ENCODE peak calls at places on chromosome 16, in five cellular contexts. D is breast epithelium, A is Peyer's patch, P is heart left ventricle, H is esophagus squamous epithelium. U is an unnamed sample. For H3K36me3, the result is how much of the 10 kb centered on the place peaks cover.

GRCh38 chr16:73206306-73206705 is 158.4 kb upstream of the ZFHX3 start:
- DNase-seq in D (no peak), A (no peak), P (no peak), H (no peak), U (no peak)

GRCh38 chr16:75305364-75306101 is 54.1 kb upstream of the BCAR1 start:
- DNase-seq in D (peak), A (peak), P (no peak), H (no peak), U (peak)

GRCh38 chr16:10979717-10980601 is 35.6 kb downstream of the CLEC16A start:
- DNase-seq in D (peak), A (no peak), P (no peak), H (no peak), U (peak)

GRCh38 chr16:57591086-57591869 is 37.2 kb upstream of the ADGRG1 start:
- DNase-seq in D (peak), A (peak), P (peak), H (no peak), U (peak)

GRCh38 chr16:18789515-18789849 is 652 bp downstream of the RPS15A start:
- DNase-seq in D (no peak), A (no peak), P (no peak), H (no peak), U (no peak)

GRCh38 chr16:66409156-66409555 is 17.9 kb upstream of the BEAN1 start:
- DNase-seq in D (no peak), A (no peak), P (no peak), H (no peak), U (no peak)

GRCh38 chr16:87435399-87436224 is 43.5 kb downstream of the MAP1LC3B start:
- DNase-seq in D (no peak), A (no peak), P (no peak), H (no peak), U (no peak)

GRCh38 chr16:79328327-79329162 is 272.0 kb downstream of the MAF start:
- DNase-seq in D (no peak), A (no peak), P (no peak), H (no peak), U (no peak)

GRCh38 chr16:78490431-78490830 is 391.0 kb downstream of the WWOX start:
- DNase-seq in D (no peak), A (no peak), P (no peak), H (no peak), U (no peak)

GRCh38 chr16:30356401-30357084 is 1.4 kb upstream of the CD2BP2 start:
- DNase-seq in D (no peak), A (no peak), P (no peak), H (no peak), U (no peak)

GRCh38 chr16:54633943-54634362 is 296.7 kb upstream of the IRX5 start:
- DNase-seq in D (no peak), A (no peak), P (no peak), H (no peak), U (peak)

GRCh38 chr16:11349599-11350276 is 4.5 kb downstream of the RMI2 start:
- DNase-seq in D (no peak), A (no peak), P (peak), H (no peak), U (peak)

GRCh38 chr16:55955439-55955838 is 80.3 kb upstream of the CES5A start:
- DNase-seq in D (no peak), A (no peak), P (no peak), H (no peak), U (no peak)

GRCh38 chr16:79286646-79287423 is 313.7 kb downstream of the MAF start:
- DNase-seq in D (no peak), A (peak), P (peak), H (no peak), U (peak)

GRCh38 chr16:14423344-14423743 is 206.7 kb downstream of the PARN start:
- DNase-seq in D (no peak), A (no peak), P (no peak), H (no peak), U (no peak)

GRCh38 chr16:67959930-67960329 is 8.5 kb downstream of the SLC12A4 start:
- DNase-seq in D (no peak), A (no peak), P (no peak), H (no peak), U (no peak)

GRCh38 chr16:66948034-66948821 is 12.8 kb upstream of the CES3 start:
- DNase-seq in D (no peak), A (no peak), P (peak), H (no peak), U (no peak)

GRCh38 chr16:70252355-70252988 is 732 bp upstream of the EXOSC6 start:
- DNase-seq in D (no peak), A (no peak), P (no peak), H (no peak), U (no peak)

GRCh38 chr16:67936124-67936875 is at the start of gene PSMB10:
- DNase-seq in D (no peak), A (no peak), P (no peak), H (peak), U (peak)

GRCh38 chr16:84947022-84947421 is 64.3 kb downstream of the ZDHHC7 start:
- DNase-seq in D (no peak), A (no peak), P (no peak), H (no peak), U (peak)

GRCh38 chr16:57637424-57637823 is 9.0 kb downstream of the ADGRG1 start:
- DNase-seq in D (no peak), A (no peak), P (no peak), H (no peak), U (no peak)

GRCh38 chr16:57563487-57563750 is 21.0 kb downstream of the ADGRG5 start:
- DNase-seq in D (no peak), A (no peak), P (no peak), H (no peak), U (no peak)

GRCh38 chr16:67967956-67968439 is 439 bp downstream of the SLC12A4 start:
- DNase-seq in D (no peak), A (no peak), P (peak), H (no peak), U (no peak)

GRCh38 chr16:10641953-10642949 is 52.5 kb downstream of the TEKT5 start:
- DNase-seq in D (no peak), A (no peak), P (no peak), H (no peak), U (no peak)

GRCh38 chr16:87463722-87464690 is 28.8 kb downstream of the ZCCHC14 start:
- DNase-seq in D (no peak), A (no peak), P (no peak), H (no peak), U (no peak)

GRCh38 chr16:48054881-48055601 is 100.8 kb downstream of the ABCC12 start:
- DNase-seq in D (no peak), A (no peak), P (no peak), H (no peak), U (peak)

GRCh38 chr16:78434401-78434800 is 334.9 kb downstream of the WWOX start:
- DNase-seq in D (no peak), A (no peak), P (no peak), H (no peak), U (no peak)

GRCh38 chr16:86307518-86307903 is 202.8 kb upstream of the FOXF1 start:
- DNase-seq in D (no peak), A (no peak), P (no peak), H (no peak), U (no peak)

GRCh38 chr16:1923299-1924034 is 5.3 kb upstream of the HS3ST6 start:
- DNase-seq in D (no peak), A (no peak), P (peak), H (no peak), U (no peak)

GRCh38 chr16:46743232-46743719 is 4.9 kb downstream of the MYLK3 start:
- DNase-seq in D (no peak), A (peak), P (no peak), H (no peak), U (no peak)

GRCh38 chr16:75249441-75249840 is 2.0 kb downstream of the BCAR1 start:
- DNase-seq in D (no peak), A (no peak), P (no peak), H (no peak), U (no peak)

DNA sequence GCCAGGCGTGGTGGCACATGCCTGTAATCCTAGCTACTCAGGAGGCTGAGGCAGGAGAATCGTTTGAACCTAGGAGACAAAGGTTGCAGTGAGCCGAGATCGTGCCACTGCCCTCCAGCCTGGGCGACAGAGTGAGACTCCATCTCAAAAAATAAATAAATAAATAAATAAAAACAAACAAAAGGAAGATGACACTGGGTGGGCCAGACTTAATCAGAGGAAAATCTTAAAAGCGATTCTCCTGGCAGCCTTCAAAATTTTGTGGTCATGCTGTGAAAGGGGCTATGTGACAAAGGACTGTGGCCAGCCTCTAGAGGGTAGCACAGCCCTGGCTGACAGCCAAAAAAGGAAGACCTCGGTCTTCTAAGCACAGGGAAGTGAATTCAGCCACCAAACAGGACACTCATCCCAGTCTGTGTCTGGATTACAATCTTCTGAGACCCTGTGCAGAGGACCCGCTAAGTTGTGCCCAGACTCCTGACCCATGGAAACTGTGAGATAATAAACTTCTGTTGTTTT is 391.1 kb downstream of the CNTNAP4 start:
- DNase-seq in D (no peak), A (no peak), P (peak), H (no peak), U (no peak)
- TF ChIP-seq CTCF in D (no peak), A (no peak), P (no peak), H (no peak), U (no peak)

DNA sequence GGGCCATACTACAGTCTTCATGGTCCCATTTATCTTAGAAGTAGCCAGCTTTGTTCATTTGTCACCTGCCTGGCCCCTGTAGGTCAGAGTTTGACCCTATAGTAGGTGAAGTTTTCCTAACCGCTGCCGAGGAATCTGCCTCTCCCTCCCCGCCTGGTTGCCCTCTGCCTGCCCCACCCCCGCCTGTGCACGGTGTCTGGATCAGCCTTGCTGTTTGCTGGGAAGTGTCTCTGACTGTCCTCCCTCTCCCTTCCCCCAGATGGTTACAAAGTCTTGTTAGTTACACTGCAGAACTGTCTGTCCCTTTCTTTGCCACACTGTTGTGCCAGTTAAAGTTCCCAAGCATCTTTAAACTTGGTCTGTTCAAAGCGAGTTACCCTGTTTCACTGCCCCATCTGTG is 5.7 kb downstream of the UBFD1 start:
- DNase-seq in D (no peak), A (no peak), P (no peak), H (no peak), U (no peak)
- H3K36me3 ChIP-seq in D (under half), A (half or more), P (half or more), H (half or more), U (under half)

GRCh38 chr16:3106205-3106928 is 6.0 kb upstream of the ZNF205 start:
- DNase-seq in D (peak), A (peak), P (peak), H (peak), U (peak)
- TF ChIP-seq POLR2A in D (peak), A (no peak), P (no peak), H (no peak), U (peak)

GRCh38 chr16:80946481-80946880 is 60.2 kb downstream of the CMC2 start:
- DNase-seq in D (no peak), A (no peak), P (no peak), H (no peak), U (no peak)

GRCh38 chr16:80947239-80947638 is 59.4 kb downstream of the CMC2 start:
- DNase-seq in D (no peak), A (no peak), P (no peak), H (no peak), U (no peak)

GRCh38 chr16:80954985-80955384 is 51.7 kb downstream of the CMC2 start:
- DNase-seq in D (no peak), A (no peak), P (no peak), H (no peak), U (no peak)

GRCh38 chr16:80947708-80948615 is 58.7 kb downstream of the CMC2 start:
- DNase-seq in D (no peak), A (no peak), P (no peak), H (no peak), U (no peak)

DNA sequence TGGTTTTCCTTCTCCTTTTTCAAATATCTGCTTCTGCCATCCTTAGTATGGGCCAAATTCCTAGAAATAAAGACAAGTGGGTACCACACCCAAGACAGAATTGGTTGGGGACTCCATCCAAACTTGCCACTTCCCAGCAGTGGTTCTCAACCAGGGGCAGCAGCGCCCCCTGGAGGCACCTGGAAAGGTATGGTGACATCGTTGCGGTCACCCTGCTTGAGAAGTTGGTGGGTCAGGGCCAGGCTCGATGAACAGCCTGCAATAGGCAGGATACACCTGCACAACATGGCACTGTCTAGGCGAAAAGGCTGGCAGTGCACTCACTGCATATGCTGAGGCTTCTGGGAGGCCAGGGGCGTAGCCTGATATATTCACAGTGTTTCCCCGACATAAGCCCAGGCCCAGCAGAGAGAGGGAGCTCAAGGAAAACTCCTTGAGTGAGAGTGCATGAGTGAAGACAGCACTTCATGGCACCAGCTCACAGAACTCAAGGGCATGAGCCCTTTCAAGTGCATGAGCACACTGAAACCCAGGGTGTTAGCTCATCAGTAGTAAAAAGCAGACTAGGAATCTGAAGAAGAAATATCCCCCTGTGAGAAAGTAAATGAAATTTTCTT is 57.7 kb downstream of the CMC2 start:
- DNase-seq in D (no peak), A (no peak), P (peak), H (no peak), U (no peak)
- TF ChIP-seq CTCF in D (no peak), A (peak), P (peak), H (peak), U (peak)